ENCODE peak calls at places on chromosomes 12 and 14, in ten cellular contexts. L is sigmoid colon, S is heart left ventricle, I is tibial nerve, T is breast epithelium, G is stomach, V is body of pancreas, A is transverse colon, M is Peyer's patch, Z is A549. C is an unnamed sample.

GRCh38 chr14:46259536-46259935 is 392.0 kb downstream of the RPL10L start:
- DNase-seq in L (no peak), S (no peak), I (no peak), T (no peak), G (no peak), V (no peak), A (no peak), M (no peak), Z (peak), C (no peak)

GRCh38 chr14:50599700-50600444 is 39.9 kb downstream of the ATL1 start:
- DNase-seq in L (no peak), S (no peak), I (no peak), T (no peak), G (no peak), V (no peak), A (no peak), M (no peak), Z (peak), C (no peak)

GRCh38 chr12:78096909-78097597 is 266.4 kb downstream of the NAV3 start:
- DNase-seq in L (no peak), S (no peak), I (no peak), T (no peak), G (no peak), V (no peak), A (no peak), M (no peak), Z (no peak), C (no peak)

GRCh38 chr14:54699087-54699530 is 132.2 kb downstream of the SAMD4A start:
- DNase-seq in L (no peak), S (no peak), I (no peak), T (peak), G (no peak), V (no peak), A (no peak), M (no peak), Z (no peak), C (no peak)

GRCh38 chr14:103597623-103598372 is 31.2 kb upstream of the KLC1 start:
- DNase-seq in L (no peak), S (no peak), I (no peak), T (no peak), G (no peak), V (no peak), A (no peak), M (no peak), Z (no peak), C (no peak)

GRCh38 chr14:94768521-94769412 is 1.1 kb downstream of the GSC start:
- DNase-seq in L (peak), S (no peak), I (peak), T (no peak), G (no peak), V (peak), A (no peak), M (no peak), Z (peak), C (no peak)

GRCh38 chr14:100056964-100057817 is 8.0 kb upstream of the EVL start:
- DNase-seq in L (no peak), S (no peak), I (no peak), T (no peak), G (no peak), V (no peak), A (no peak), M (no peak), Z (peak), C (no peak)

GRCh38 chr12:41521872-41522379 is 333.8 kb downstream of the PDZRN4 start:
- DNase-seq in L (no peak), S (no peak), I (no peak), T (no peak), G (no peak), V (no peak), A (no peak), M (no peak), Z (peak), C (no peak)

GRCh38 chr12:9227953-9228352 is 19.8 kb upstream of the PZP start:
- DNase-seq in L (no peak), S (no peak), I (no peak), T (no peak), G (no peak), V (no peak), A (no peak), M (no peak), Z (no peak), C (no peak)

GRCh38 chr12:129901256-129901655 is 2.6 kb downstream of the TMEM132D start:
- DNase-seq in L (no peak), S (no peak), I (no peak), T (no peak), G (no peak), V (no peak), A (no peak), M (no peak), Z (no peak), C (no peak)

GRCh38 chr12:45121224-45121623 is 70.3 kb upstream of the DBX2 start:
- DNase-seq in L (no peak), S (no peak), I (no peak), T (no peak), G (no peak), V (no peak), A (no peak), M (no peak), Z (peak), C (no peak)

GRCh38 chr14:55417955-55418354 is 6.3 kb upstream of the ATG14 start:
- DNase-seq in L (no peak), S (no peak), I (no peak), T (no peak), G (no peak), V (no peak), A (no peak), M (no peak), Z (no peak), C (no peak)

GRCh38 chr14:104940526-104941150 is 16.0 kb downstream of the PLD4 start:
- DNase-seq in L (peak), S (no peak), I (no peak), T (no peak), G (no peak), V (no peak), A (no peak), M (no peak), Z (no peak), C (no peak)

GRCh38 chr12:77049767-77050353 is 15.5 kb downstream of the E2F7 start:
- DNase-seq in L (no peak), S (no peak), I (no peak), T (no peak), G (no peak), V (no peak), A (no peak), M (no peak), Z (peak), C (no peak)

GRCh38 chr14:26765768-26766550 is 168.1 kb upstream of the NOVA1 start:
- DNase-seq in L (peak), S (no peak), I (peak), T (no peak), G (no peak), V (no peak), A (peak), M (no peak), Z (peak), C (peak)

GRCh38 chr14:61925043-61925442 is 162.8 kb downstream of the SNAPC1 start:
- DNase-seq in L (no peak), S (no peak), I (no peak), T (no peak), G (no peak), V (no peak), A (no peak), M (no peak), Z (peak), C (no peak)

GRCh38 chr12:3622732-3623690 is 129.9 kb downstream of the CRACR2A start:
- DNase-seq in L (no peak), S (no peak), I (no peak), T (no peak), G (no peak), V (no peak), A (no peak), M (no peak), Z (no peak), C (no peak)

GRCh38 chr12:108542320-108542719 is 18.7 kb downstream of the SART3 start:
- DNase-seq in L (no peak), S (no peak), I (no peak), T (no peak), G (no peak), V (no peak), A (no peak), M (no peak), Z (no peak), C (no peak)

GRCh38 chr12:45329238-45329637 is 113.3 kb downstream of the ANO6 start:
- DNase-seq in L (no peak), S (no peak), I (no peak), T (peak), G (no peak), V (no peak), A (no peak), M (no peak), Z (no peak), C (no peak)

GRCh38 chr14:68862954-68863594 is 70.2 kb upstream of the ZFP36L1 start:
- DNase-seq in L (peak), S (no peak), I (peak), T (peak), G (peak), V (peak), A (peak), M (peak), Z (peak), C (peak)

GRCh38 chr14:52400846-52401245 is 86.7 kb downstream of the PTGER2 start:
- DNase-seq in L (no peak), S (no peak), I (no peak), T (no peak), G (no peak), V (no peak), A (no peak), M (no peak), Z (no peak), C (no peak)

GRCh38 chr12:21849878-21850277 is 75.4 kb upstream of the KCNJ8 start:
- DNase-seq in L (no peak), S (no peak), I (no peak), T (no peak), G (no peak), V (no peak), A (no peak), M (no peak), Z (no peak), C (no peak)

GRCh38 chr14:21795456-21795855 is 121.8 kb upstream of the OR4E1 start:
- DNase-seq in L (no peak), S (no peak), I (no peak), T (no peak), G (no peak), V (no peak), A (no peak), M (no peak), Z (no peak), C (no peak)

GRCh38 chr12:49287876-49288275 is 7.1 kb upstream of the PRPH start:
- DNase-seq in L (peak), S (no peak), I (no peak), T (no peak), G (no peak), V (no peak), A (no peak), M (no peak), Z (no peak), C (no peak)

GRCh38 chr14:74038015-74038859 is 19.1 kb downstream of the BBOF1 start:
- DNase-seq in L (no peak), S (no peak), I (no peak), T (no peak), G (no peak), V (no peak), A (no peak), M (no peak), Z (peak), C (no peak)

GRCh38 chr12:90339837-90340236 is 615.1 kb downstream of the CCER1 start:
- DNase-seq in L (no peak), S (no peak), I (no peak), T (no peak), G (no peak), V (no peak), A (no peak), M (no peak), Z (no peak), C (no peak)

GRCh38 chr12:114913871-114914801 is 230.2 kb upstream of the TBX3 start:
- DNase-seq in L (no peak), S (no peak), I (no peak), T (no peak), G (no peak), V (no peak), A (no peak), M (no peak), Z (peak), C (no peak)

GRCh38 chr12:132611620-132612019 is 1.2 kb upstream of the LRCOL1 start:
- DNase-seq in L (no peak), S (no peak), I (no peak), T (no peak), G (no peak), V (no peak), A (no peak), M (no peak), Z (no peak), C (no peak)

GRCh38 chr12:112347521-112347920 is 34.7 kb downstream of the HECTD4 start:
- DNase-seq in L (no peak), S (no peak), I (no peak), T (no peak), G (no peak), V (no peak), A (no peak), M (no peak), Z (no peak), C (no peak)

GRCh38 chr14:74888164-74889158 is 6.7 kb downstream of the DLST start:
- DNase-seq in L (no peak), S (no peak), I (no peak), T (no peak), G (no peak), V (no peak), A (no peak), M (no peak), Z (peak), C (no peak)

GRCh38 chr12:2190085-2190484 is 137.3 kb downstream of the CACNA1C start:
- DNase-seq in L (no peak), S (no peak), I (no peak), T (no peak), G (no peak), V (no peak), A (no peak), M (no peak), Z (no peak), C (no peak)

GRCh38 chr12:117695956-117696355 is 272.8 kb downstream of the KSR2 start:
- DNase-seq in L (no peak), S (no peak), I (no peak), T (no peak), G (no peak), V (no peak), A (no peak), M (no peak), Z (no peak), C (no peak)

GRCh38 chr14:37985826-37986470 is 221.8 kb upstream of the SSTR1 start:
- DNase-seq in L (no peak), S (no peak), I (no peak), T (no peak), G (peak), V (peak), A (peak), M (no peak), Z (peak), C (peak)

GRCh38 chr14:101539929-101540328 is 21.4 kb upstream of the DIO3 start:
- DNase-seq in L (no peak), S (no peak), I (no peak), T (no peak), G (no peak), V (no peak), A (no peak), M (no peak), Z (no peak), C (no peak)

GRCh38 chr12:92854344-92854743 is 74.8 kb downstream of the EEA1 start:
- DNase-seq in L (no peak), S (no peak), I (no peak), T (no peak), G (no peak), V (no peak), A (no peak), M (no peak), Z (no peak), C (no peak)

GRCh38 chr12:111598637-111599458 is at the start of gene ATXN2:
- DNase-seq in L (peak), S (peak), I (peak), T (peak), G (peak), V (peak), A (peak), M (peak), Z (no peak), C (peak)

GRCh38 chr14:20612403-20612802 is 21.2 kb upstream of the RNASE12 start:
- DNase-seq in L (no peak), S (no peak), I (no peak), T (no peak), G (no peak), V (no peak), A (no peak), M (no peak), Z (no peak), C (no peak)

GRCh38 chr12:52522346-52523011 is 2.3 kb upstream of the KRT5 start:
- DNase-seq in L (peak), S (no peak), I (no peak), T (peak), G (no peak), V (peak), A (no peak), M (no peak), Z (no peak), C (no peak)
- H3K27ac ChIP-seq in L (no peak), S (no peak), I (no peak), T (peak), G (no peak), V (no peak), A (no peak), M (no peak), Z (peak), C (no peak)

GRCh38 chr12:56753566-56753965 is 1.4 kb upstream of the PRIM1 start:
- DNase-seq in L (no peak), S (no peak), I (no peak), T (no peak), G (no peak), V (no peak), A (no peak), M (no peak), Z (no peak), C (no peak)
- TF ChIP-seq POLR2A in L (no peak), S (no peak), I (no peak), T (no peak), G (no peak), V (no peak), A (no peak), M (no peak), Z (no peak), C (no peak)

GRCh38 chr12:30827406-30828055 is 72.8 kb upstream of the CAPRIN2 start:
- DNase-seq in L (no peak), S (no peak), I (no peak), T (no peak), G (no peak), V (no peak), A (no peak), M (no peak), Z (no peak), C (no peak)

GRCh38 chr12:30830751-30831150 is 76.0 kb upstream of the CAPRIN2 start:
- DNase-seq in L (no peak), S (no peak), I (no peak), T (no peak), G (no peak), V (no peak), A (no peak), M (no peak), Z (no peak), C (no peak)

GRCh38 chr12:30828686-30829085 is 73.9 kb upstream of the CAPRIN2 start:
- DNase-seq in L (no peak), S (no peak), I (no peak), T (no peak), G (no peak), V (no peak), A (no peak), M (no peak), Z (no peak), C (no peak)

GRCh38 chr12:30826276-30826675 is 71.5 kb upstream of the CAPRIN2 start:
- DNase-seq in L (no peak), S (no peak), I (no peak), T (no peak), G (no peak), V (no peak), A (no peak), M (no peak), Z (no peak), C (no peak)

GRCh38 chr12:30829876-30830275 is 75.1 kb upstream of the CAPRIN2 start:
- DNase-seq in L (no peak), S (no peak), I (no peak), T (no peak), G (no peak), V (no peak), A (no peak), M (no peak), Z (no peak), C (no peak)
- H3K27ac ChIP-seq in L (no peak), S (no peak), I (no peak), T (no peak), G (no peak), V (no peak), A (no peak), M (no peak), Z (no peak), C (no peak)

DNA sequence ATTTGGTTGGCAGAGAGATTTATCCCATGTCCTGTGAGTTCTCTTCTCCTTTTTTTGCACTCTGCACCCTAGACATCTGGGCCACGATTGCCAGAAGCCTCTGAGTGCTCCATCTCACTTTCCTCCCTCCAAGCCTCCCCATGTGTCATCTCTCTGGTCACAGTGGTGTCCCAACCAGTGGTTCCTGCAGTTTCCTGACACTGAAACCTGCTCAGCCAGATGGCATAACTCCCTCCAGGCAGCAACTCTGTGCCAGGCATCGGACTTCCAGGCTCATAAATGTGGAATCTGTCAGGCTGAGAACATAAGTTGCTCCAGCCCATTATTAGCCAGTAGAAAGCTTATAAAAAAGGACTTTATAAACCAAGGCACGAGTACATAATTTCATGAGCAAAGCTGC is 194.2 kb downstream of the DACT1 start:
- DNase-seq in L (no peak), S (no peak), I (no peak), T (peak), G (no peak), V (no peak), A (peak), M (no peak), Z (no peak), C (no peak)
- TF ChIP-seq POLR2A in L (no peak), S (no peak), I (no peak), T (no peak), G (no peak), V (no peak), A (no peak), M (no peak), Z (no peak), C (no peak)

C was measured in testis.